ENCODE peak calls at places on chromosomes 7 and 10, in nine cellular contexts. E, R, U, B, D, V, X, C and S are unnamed samples.

GRCh38 chr7:129925416-129926002 is 27.3 kb downstream of the UBE2H start:
- DNase-seq in E (no peak), B (no peak), C (no peak), D (peak; percentile 51), X (no peak), U (no peak), R (no peak), V (no peak), S (no peak)

GRCh38 chr10:15208221-15208620 is 39.7 kb upstream of the NMT2 start:
- DNase-seq in C (no peak), B (no peak), V (no peak), R (no peak), D (no peak), X (no peak), E (no peak), U (no peak), S (peak; percentile 12)

GRCh38 chr7:155533120-155533826 is 13.1 kb downstream of the CNPY1 start:
- DNase-seq in R (no peak), X (no peak), U (no peak), C (no peak), E (no peak), B (peak; percentile 54), V (no peak), D (no peak), S (peak; percentile 9)

GRCh38 chr7:36011588-36011965 is 141.5 kb upstream of the EEPD1 start:
- DNase-seq in V (no peak), U (no peak), C (no peak), R (no peak), B (peak; percentile 5), X (no peak), D (no peak), E (no peak), S (no peak)

GRCh38 chr7:77439572-77439971 is 23.4 kb upstream of the GSAP start:
- DNase-seq in D (peak; percentile 48), R (peak; percentile 56), V (peak; percentile 35), E (no peak), U (no peak), C (peak; percentile 49), X (no peak), B (peak; percentile 23), S (no peak)

GRCh38 chr10:18216482-18216881 is 76.3 kb downstream of the CACNB2 start:
- DNase-seq in D (no peak), X (no peak), B (peak; percentile 20), V (no peak), R (no peak), E (no peak), C (no peak), U (no peak), S (no peak)

GRCh38 chr7:93036807-93037206 is 81.0 kb downstream of the SAMD9 start:
- DNase-seq in X (no peak), V (peak; percentile 8), D (no peak), U (no peak), E (no peak), R (no peak), C (no peak), B (no peak), S (peak; percentile 65)

GRCh38 chr7:4069268-4070095 is 612.6 kb upstream of the FOXK1 start:
- DNase-seq in V (no peak), R (no peak), D (peak; percentile 76), C (no peak), X (no peak), B (peak; percentile 33), E (no peak), U (no peak), S (no peak)

GRCh38 chr10:112782176-112782907 is 167.7 kb upstream of the TCF7L2 start:
- DNase-seq in X (no peak), V (no peak), E (no peak), B (no peak), D (peak; percentile 64), C (peak; percentile 35), R (no peak), U (no peak), S (no peak)

GRCh38 chr10:102542800-102543418 is 39.1 kb downstream of the SUFU start:
- DNase-seq in X (no peak), C (no peak), U (no peak), R (no peak), V (no peak), B (no peak), D (no peak), E (no peak), S (no peak)

GRCh38 chr10:102537367-102537766 is 33.6 kb downstream of the SUFU start:
- DNase-seq in C (no peak), B (no peak), V (no peak), X (no peak), U (no peak), D (no peak), R (no peak), E (no peak), S (no peak)

GRCh38 chr10:102537948-102538347 is 34.2 kb downstream of the SUFU start:
- DNase-seq in V (no peak), B (no peak), D (no peak), E (no peak), U (no peak), X (no peak), C (no peak), R (no peak), S (no peak)

GRCh38 chr10:102538811-102539210 is 35.0 kb downstream of the SUFU start:
- DNase-seq in D (no peak), C (no peak), R (no peak), V (no peak), U (no peak), E (no peak), B (no peak), X (no peak), S (no peak)

DNA sequence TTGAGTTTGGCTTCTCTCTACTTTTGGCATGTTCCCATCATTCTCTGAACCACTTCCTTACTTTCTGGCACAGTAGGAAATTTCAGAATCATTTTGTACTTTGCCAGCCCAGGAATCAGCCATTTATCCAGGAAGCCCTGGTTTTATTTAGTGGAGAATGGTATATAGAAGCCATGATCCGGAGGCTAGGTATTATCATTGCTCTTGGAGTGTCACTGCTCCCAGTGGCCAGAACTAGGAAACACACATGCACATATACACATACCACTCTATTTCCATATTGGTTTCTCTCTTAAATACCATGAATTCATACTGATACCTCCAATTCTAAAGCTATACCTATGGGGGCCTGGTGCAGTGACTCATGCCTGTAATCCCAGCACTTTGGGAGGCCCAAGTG is 36.3 kb downstream of the SUFU start:
- DNase-seq in D (no peak), B (no peak), V (peak; percentile 24), X (no peak), R (no peak), E (no peak), C (no peak), U (peak; percentile 26), S (peak; percentile 39)
- TF ChIP-seq CTCF in D (peak; percentile 40), B (peak; percentile 35), V (no peak), X (peak; percentile 38), R (no peak), E (peak; percentile 23), C (no peak), U (peak; percentile 74), S (peak; percentile 46)

GRCh38 chr10:28797904-28798371 is 120.6 kb downstream of the BAMBI start:
- DNase-seq in D (no peak), E (no peak), V (no peak), B (no peak), R (no peak), C (no peak), X (no peak), U (no peak), S (no peak)
- TF ChIP-seq CTCF in D (peak; percentile 31), E (no peak), V (no peak), B (no peak), R (no peak), C (no peak), X (no peak), U (no peak), S (no peak)

DNA sequence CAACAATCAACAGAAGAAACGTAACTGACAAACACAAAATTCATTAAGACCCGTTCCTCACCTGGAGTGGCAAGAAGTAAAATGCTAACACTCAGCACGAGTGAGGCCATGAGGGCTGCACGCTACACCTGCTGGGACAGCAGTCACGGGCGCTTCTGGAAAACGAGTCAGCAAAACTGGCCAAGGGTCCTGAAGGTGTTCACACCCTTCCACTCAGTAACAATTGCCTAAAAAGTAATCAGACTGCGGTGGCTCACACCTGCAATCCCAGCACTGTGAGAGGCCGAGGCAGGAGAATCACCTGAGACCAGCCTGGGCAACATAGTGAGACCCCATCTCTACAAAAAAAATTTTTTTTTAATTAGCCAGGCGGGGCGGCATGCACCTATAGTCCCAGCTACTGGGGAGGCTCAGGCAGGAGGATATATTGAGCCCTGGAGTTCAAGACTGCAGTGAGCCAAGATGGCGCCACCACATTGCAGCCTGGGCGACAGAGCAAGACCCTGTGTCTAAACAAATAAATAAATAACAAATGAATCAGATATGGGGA is 199.1 kb downstream of the MAD1L1 start:
- DNase-seq in V (no peak), X (no peak), D (no peak), R (no peak), C (no peak), B (no peak), E (no peak), U (no peak), S (no peak)
- TF ChIP-seq CTCF in V (no peak), X (no peak), D (no peak), R (no peak), C (no peak), B (no peak), E (no peak), U (no peak), S (no peak)

GRCh38 chr7:47937711-47938573 is 10.3 kb downstream of the PKD1L1 start:
- DNase-seq in E (no peak), U (peak; percentile 86), D (peak; percentile 62), C (no peak), X (no peak), B (no peak), V (no peak), R (no peak), S (no peak)
- TF ChIP-seq CTCF in E (no peak), U (peak; percentile 46), D (no peak), C (no peak), X (no peak), B (no peak), V (no peak), R (no peak), S (no peak)

GRCh38 chr10:132219486-132219885 is 32.7 kb downstream of the DPYSL4 start:
- DNase-seq in U (no peak), B (no peak), C (no peak), R (no peak), E (no peak), X (no peak), V (no peak), D (no peak), S (no peak)
- TF ChIP-seq CTCF in U (peak; percentile 36), B (peak; percentile 14), C (no peak), R (no peak), E (peak; percentile 2), X (peak; percentile 21), V (no peak), D (peak; percentile 18), S (no peak)

GRCh38 chr7:117385340-117386124 is 41.8 kb downstream of the ASZ1 start:
- DNase-seq in R (no peak), U (peak; percentile 7), C (no peak), B (no peak), D (no peak), E (no peak), V (no peak), X (no peak), S (no peak)
- TF ChIP-seq CTCF in R (peak; percentile 27), U (peak; percentile 73), C (no peak), B (peak; percentile 46), D (peak; percentile 70), E (peak; percentile 43), V (peak; percentile 69), X (peak; percentile 51), S (no peak)